ENCODE peak calls at places on chromosomes 11 and 22, in four cellular contexts. F is cardiac fibroblast, J is RPMI7951, G is SW 1271. M is an unnamed sample.
A peak's percentile ranks its signal among the peaks of the same experiment; 100 is the strongest.

GRCh38 chr11:46489668-46490560 is 98.3 kb upstream of the CHRM4 start:
- DNase-seq in F (peak; percentile 69), J (peak; percentile 46), G (peak; percentile 70), M (no peak)

GRCh38 chr11:79417069-79417920 is 23.5 kb downstream of the TENM4 start:
- DNase-seq in F (no peak), J (no peak), G (no peak), M (no peak)

GRCh38 chr11:131073167-131073566 is 156.9 kb upstream of the SNX19 start:
- DNase-seq in F (no peak), J (no peak), G (no peak), M (no peak)

GRCh38 chr11:120182357-120182756 is 28.5 kb upstream of the OAF start:
- DNase-seq in F (no peak), J (no peak), G (no peak), M (no peak)

GRCh38 chr22:40684728-40685127 is 5.4 kb downstream of the MCHR1 start:
- DNase-seq in F (no peak), J (no peak), G (no peak), M (no peak)

GRCh38 chr11:74466916-74467885 is at the start of gene KCNE3:
- DNase-seq in F (peak; percentile 48), J (peak; percentile 60), G (no peak), M (no peak)

GRCh38 chr11:4044971-4045646 is 49.5 kb upstream of the RRM1 start:
- DNase-seq in F (peak; percentile 42), J (peak; percentile 49), G (no peak), M (peak; percentile 84)

GRCh38 chr11:35683728-35684339 is 21.3 kb downstream of the TRIM44 start:
- DNase-seq in F (peak; percentile 30), J (peak; percentile 8), G (no peak), M (no peak)

GRCh38 chr11:27228891-27229290 is 134.1 kb downstream of the CCDC34 start:
- DNase-seq in F (no peak), J (no peak), G (no peak), M (no peak)

GRCh38 chr22:38187413-38188212 is 6.0 kb upstream of the PLA2G6 start:
- DNase-seq in F (peak; percentile 72), J (no peak), G (no peak), M (no peak)

GRCh38 chr11:65524010-65524746 is 705 bp upstream of the SCYL1 start:
- DNase-seq in F (no peak), J (no peak), G (no peak), M (no peak)

GRCh38 chr22:46653596-46653995 is 33.4 kb downstream of the GRAMD4 start:
- DNase-seq in F (no peak), J (no peak), G (no peak), M (no peak)

GRCh38 chr11:12126352-12127019 is 16.1 kb downstream of the MICAL2 start:
- DNase-seq in F (peak; percentile 76), J (peak; percentile 86), G (peak; percentile 16), M (no peak)

GRCh38 chr11:27757953-27758352 is 57.7 kb upstream of the BDNF start:
- DNase-seq in F (peak; percentile 80), J (peak; percentile 99), G (no peak), M (no peak)

GRCh38 chr22:47098121-47098520 is 335.7 kb downstream of the TBC1D22A start:
- DNase-seq in F (no peak), J (no peak), G (no peak), M (no peak)

GRCh38 chr11:126978155-126978554 is 22.4 kb downstream of the KIRREL3 start:
- DNase-seq in F (no peak), J (no peak), G (no peak), M (no peak)

GRCh38 chr11:35661539-35661938 is 1.0 kb upstream of the TRIM44 start:
- DNase-seq in F (no peak), J (no peak), G (no peak), M (no peak)

GRCh38 chr11:76626921-76627391 is 43.6 kb downstream of the LRRC32 start:
- DNase-seq in F (peak; percentile 46), J (peak; percentile 96), G (no peak), M (no peak)

GRCh38 chr11:1120532-1121342 is 37.0 kb upstream of the MUC5AC start:
- DNase-seq in F (no peak), J (peak; percentile 48), G (no peak), M (no peak)

GRCh38 chr11:10405858-10406592 is 49.0 kb upstream of the AMPD3 start:
- DNase-seq in F (peak; percentile 93), J (peak; percentile 85), G (peak; percentile 76), M (peak; percentile 58)

GRCh38 chr11:123640677-123641494 is 13.5 kb downstream of the SCN3B start:
- DNase-seq in F (peak; percentile 51), J (peak; percentile 29), G (peak; percentile 23), M (no peak)

GRCh38 chr11:120168960-120169681 is 31.2 kb upstream of the TRIM29 start:
- DNase-seq in F (peak; percentile 69), J (peak; percentile 60), G (peak; percentile 33), M (no peak)

GRCh38 chr11:30914143-30914762 is 328.1 kb upstream of the MPPED2 start:
- DNase-seq in F (peak; percentile 66), J (peak; percentile 1), G (no peak), M (no peak)

GRCh38 chr11:74739546-74740270 is 8.5 kb upstream of the CHRDL2 start:
- DNase-seq in F (peak; percentile 81), J (peak; percentile 69), G (peak; percentile 54), M (no peak)

GRCh38 chr11:70107191-70107590 is 29.1 kb downstream of the ANO1 start:
- DNase-seq in F (no peak), J (no peak), G (no peak), M (no peak)

GRCh38 chr11:65599955-65600246 is 4.3 kb upstream of the KCNK7 start:
- DNase-seq in F (no peak), J (no peak), G (no peak), M (no peak)

GRCh38 chr11:111846640-111847039 is 24.7 kb downstream of the ALG9 start:
- DNase-seq in F (peak; percentile 74), J (peak; percentile 70), G (no peak), M (no peak)

GRCh38 chr11:119236490-119236889 is 30.4 kb downstream of the CBL start:
- DNase-seq in F (peak; percentile 17), J (peak; percentile 9), G (no peak), M (no peak)

GRCh38 chr11:68441466-68442230 is 18.9 kb upstream of the PPP6R3 start:
- DNase-seq in F (peak; percentile 43), J (peak; percentile 81), G (no peak), M (no peak)

GRCh38 chr11:18277560-18278271 is 11.7 kb downstream of the SAA1 start:
- DNase-seq in F (peak; percentile 40), J (no peak), G (no peak), M (no peak)

GRCh38 chr11:64743591-64744543 is at the start of gene RASGRP2:
- DNase-seq in F (peak; percentile 28), J (no peak), G (no peak), M (no peak)